ENCODE peak calls at places on chromosomes 13 and 19, in ten cellular contexts. M, G, H, R, N, Z, J, K, F and B are unnamed samples.

GRCh38 chr19:57563547-57563946 is 3.9 kb upstream of the ZNF550 start:
- DNase-seq in M (no peak), G (no peak), H (no peak), R (no peak), N (no peak), Z (no peak), J (no peak), K (no peak), F (no peak), B (no peak)

GRCh38 chr13:99392126-99392805 is 85.1 kb upstream of the GPR183 start:
- DNase-seq in M (no peak), G (no peak), H (no peak), R (no peak), N (no peak), Z (peak; percentile 85), J (no peak), K (no peak), F (no peak), B (no peak)

GRCh38 chr13:24747248-24748151 is 16.5 kb upstream of the RNF17 start:
- DNase-seq in M (peak; percentile 13), G (no peak), H (no peak), R (peak; percentile 83), N (peak; percentile 61), Z (peak; percentile 87), J (peak; percentile 21), K (peak; percentile 19), F (peak; percentile 16), B (no peak)

GRCh38 chr13:35699805-35700204 is 223.3 kb upstream of the MAB21L1 start:
- DNase-seq in M (peak; percentile 56), G (no peak), H (no peak), R (no peak), N (no peak), Z (no peak), J (no peak), K (peak; percentile 60), F (no peak), B (no peak)

GRCh38 chr13:78875792-78876580 is 217.0 kb upstream of the OBI1 start:
- DNase-seq in M (no peak), G (no peak), H (no peak), R (no peak), N (peak; percentile 12), Z (no peak), J (no peak), K (no peak), F (no peak), B (no peak)

GRCh38 chr13:72458701-72459100 is 268.7 kb downstream of the MZT1 start:
- DNase-seq in M (peak; percentile 17), G (no peak), H (no peak), R (no peak), N (peak; percentile 86), Z (no peak), J (no peak), K (peak; percentile 32), F (no peak), B (peak; percentile 50)

GRCh38 chr19:28170066-28170465 is 1042.9 kb downstream of the UQCRFS1 start:
- DNase-seq in M (no peak), G (no peak), H (no peak), R (no peak), N (no peak), Z (no peak), J (no peak), K (no peak), F (peak; percentile 9), B (no peak)

GRCh38 chr13:108005231-108005630 is 210.1 kb downstream of the LIG4 start:
- DNase-seq in M (no peak), G (no peak), H (no peak), R (no peak), N (no peak), Z (no peak), J (no peak), K (no peak), F (peak; percentile 53), B (no peak)

GRCh38 chr13:73521970-73522549 is 463.3 kb downstream of the KLF5 start:
- DNase-seq in M (no peak), G (no peak), H (no peak), R (no peak), N (no peak), Z (no peak), J (no peak), K (no peak), F (no peak), B (peak; percentile 44)

GRCh38 chr19:3346677-3347353 is 19.6 kb upstream of the NFIC start:
- DNase-seq in M (no peak), G (no peak), H (peak; percentile 32), R (peak; percentile 86), N (peak; percentile 52), Z (no peak), J (peak; percentile 58), K (no peak), F (no peak), B (no peak)

GRCh38 chr19:7393459-7393858 is 44.7 kb downstream of the ARHGEF18 start:
- DNase-seq in M (no peak), G (no peak), H (no peak), R (no peak), N (no peak), Z (no peak), J (no peak), K (no peak), F (no peak), B (no peak)

GRCh38 chr19:10751109-10751972 is 33.5 kb downstream of the DNM2 start:
- DNase-seq in M (no peak), G (peak; percentile 44), H (no peak), R (no peak), N (no peak), Z (no peak), J (peak; percentile 44), K (no peak), F (no peak), B (peak; percentile 69)

GRCh38 chr19:35042954-35043604 is 1.6 kb downstream of the HPN start:
- DNase-seq in M (no peak), G (no peak), H (no peak), R (no peak), N (no peak), Z (no peak), J (no peak), K (no peak), F (no peak), B (no peak)

GRCh38 chr19:39873385-39873784 is 27.2 kb upstream of the FBL start:
- DNase-seq in M (no peak), G (no peak), H (no peak), R (no peak), N (no peak), Z (peak; percentile 84), J (no peak), K (no peak), F (no peak), B (no peak)

GRCh38 chr19:15398501-15399233 is 19.1 kb upstream of the AKAP8 start:
- DNase-seq in M (no peak), G (no peak), H (no peak), R (no peak), N (no peak), Z (peak; percentile 83), J (no peak), K (no peak), F (no peak), B (no peak)

GRCh38 chr19:35346193-35347052 is 1.3 kb upstream of the FFAR1 start:
- DNase-seq in M (no peak), G (no peak), H (no peak), R (peak; percentile 81), N (no peak), Z (peak; percentile 85), J (no peak), K (no peak), F (no peak), B (no peak)

GRCh38 chr13:50810998-50811397 is 32.5 kb downstream of the DLEU7 start:
- DNase-seq in M (no peak), G (no peak), H (no peak), R (no peak), N (no peak), Z (no peak), J (no peak), K (no peak), F (no peak), B (no peak)

GRCh38 chr13:70732611-70733010 is 624.4 kb upstream of the KLHL1 start:
- DNase-seq in M (no peak), G (no peak), H (no peak), R (no peak), N (peak; percentile 73), Z (no peak), J (peak; percentile 92), K (no peak), F (no peak), B (no peak)

GRCh38 chr13:112752711-112753541 is 63.1 kb downstream of the ATP11A start:
- DNase-seq in M (no peak), G (no peak), H (no peak), R (no peak), N (no peak), Z (no peak), J (no peak), K (no peak), F (no peak), B (no peak)

GRCh38 chr19:855566-856120 is 3.5 kb downstream of the ELANE start:
- DNase-seq in M (no peak), G (no peak), H (no peak), R (no peak), N (no peak), Z (no peak), J (no peak), K (no peak), F (no peak), B (no peak)

GRCh38 chr13:98853791-98854191 is 101.3 kb upstream of the SLC15A1 start:
- DNase-seq in M (peak; percentile 86), G (no peak), H (no peak), R (no peak), N (no peak), Z (no peak), J (no peak), K (no peak), F (no peak), B (no peak)

GRCh38 chr19:22976248-22976647 is 26.7 kb downstream of the ZNF728 start:
- DNase-seq in M (no peak), G (no peak), H (no peak), R (no peak), N (no peak), Z (no peak), J (no peak), K (no peak), F (no peak), B (no peak)

GRCh38 chr19:7969560-7969949 is 26.1 kb upstream of the TIMM44 start:
- DNase-seq in M (no peak), G (no peak), H (no peak), R (no peak), N (no peak), Z (no peak), J (no peak), K (no peak), F (no peak), B (no peak)

GRCh38 chr19:44643605-44644390 is at the start of gene PVR:
- DNase-seq in M (peak; percentile 76), G (no peak), H (peak; percentile 57), R (peak; percentile 90), N (peak; percentile 70), Z (peak; percentile 93), J (peak; percentile 56), K (peak; percentile 83), F (peak; percentile 80), B (peak; percentile 61)

GRCh38 chr13:101941095-101941777 is 460.6 kb downstream of the FGF14 start:
- DNase-seq in M (peak; percentile 27), G (no peak), H (no peak), R (no peak), N (peak; percentile 11), Z (no peak), J (no peak), K (peak; percentile 27), F (no peak), B (peak; percentile 4)

GRCh38 chr13:49292742-49293498 is 45.2 kb downstream of the CDADC1 start:
- DNase-seq in M (peak; percentile 89), G (peak; percentile 64), H (no peak), R (no peak), N (peak; percentile 47), Z (no peak), J (peak; percentile 52), K (no peak), F (no peak), B (no peak)

GRCh38 chr13:97341135-97341534 is 92.8 kb upstream of the RAP2A start:
- DNase-seq in M (no peak), G (no peak), H (no peak), R (no peak), N (no peak), Z (no peak), J (no peak), K (peak; percentile 47), F (no peak), B (no peak)

GRCh38 chr19:48752511-48753365 is at the start of gene FUT1:
- DNase-seq in M (no peak), G (no peak), H (no peak), R (no peak), N (peak; percentile 96), Z (no peak), J (peak; percentile 95), K (peak; percentile 67), F (peak; percentile 91), B (peak; percentile 85)